ENCODE peak calls at places on chromosomes 1 and 21, in five cellular contexts. D is SK-N-SH; F is NCI-H345; U is Right ventricle myocardium superior; Q is CD8-positive, alpha-beta memory T cell. K is an unnamed sample.

GRCh38 chr21:15495965-15496364 is 233.8 kb upstream of the USP25 start:
- DNase-seq in Q (no peak), F (no peak), D (no peak), U (no peak), K (no peak)

GRCh38 chr1:58823481-58824010 is 39.7 kb upstream of the JUN start:
- DNase-seq in U (no peak), D (no peak), Q (no peak), F (no peak), K (no peak)

GRCh38 chr21:37878946-37879660 is 37.2 kb downstream of the KCNJ6 start:
- DNase-seq in U (no peak), F (no peak), D (no peak), Q (no peak), K (no peak)

GRCh38 chr1:100323428-100324106 is 28.7 kb upstream of the CDC14A start:
- DNase-seq in U (no peak), Q (no peak), F (no peak), D (no peak), K (no peak)

GRCh38 chr1:207797229-207797973 is 45.5 kb downstream of the CD46 start:
- DNase-seq in D (peak), F (peak), Q (peak), U (peak), K (peak)

GRCh38 chr21:27580276-27580675 is 613.4 kb upstream of the ADAMTS5 start:
- DNase-seq in F (no peak), U (no peak), Q (no peak), D (no peak), K (no peak)

GRCh38 chr1:247212012-247212411 is 40.2 kb upstream of the ZNF124 start:
- DNase-seq in D (no peak), F (no peak), U (no peak), Q (no peak), K (no peak)

GRCh38 chr1:116873680-116874271 is 35.9 kb upstream of the PTGFRN start:
- DNase-seq in Q (no peak), F (no peak), D (no peak), U (no peak), K (no peak)

GRCh38 chr1:220680085-220680687 is 10.0 kb upstream of the C1orf115 start:
- DNase-seq in U (no peak), Q (no peak), F (peak), D (peak), K (no peak)

GRCh38 chr1:23126200-23126599 is 42.5 kb downstream of the LUZP1 start:
- DNase-seq in F (no peak), D (no peak), Q (no peak), U (no peak), K (no peak)

GRCh38 chr1:2388004-2388913 is 3.1 kb downstream of the MORN1 start:
- DNase-seq in D (no peak), F (no peak), U (peak), Q (no peak), K (no peak)

GRCh38 chr1:177847843-177848242 is 122.0 kb downstream of the SEC16B start:
- DNase-seq in U (no peak), Q (no peak), D (no peak), F (no peak), K (no peak)

GRCh38 chr1:208204779-208205178 is 39.4 kb downstream of the PLXNA2 start:
- DNase-seq in U (no peak), F (no peak), Q (no peak), D (no peak), K (no peak)

GRCh38 chr1:94463765-94464330 is 45.7 kb downstream of the ABCD3 start:
- DNase-seq in D (peak), U (no peak), Q (no peak), F (no peak), K (no peak)

GRCh38 chr1:204697893-204698292 is 12.4 kb upstream of the LRRN2 start:
- DNase-seq in U (no peak), Q (no peak), D (no peak), F (no peak), K (no peak)

GRCh38 chr1:63534406-63534805 is 11.1 kb downstream of the EFCAB7 start:
- DNase-seq in U (no peak), Q (no peak), F (no peak), D (no peak), K (no peak)

GRCh38 chr21:33904041-33904440 is 11.6 kb downstream of the ATP5PO start:
- DNase-seq in F (no peak), U (no peak), Q (no peak), D (no peak), K (no peak)

GRCh38 chr1:59026472-59026948 is 242.7 kb upstream of the JUN start:
- DNase-seq in D (no peak), U (no peak), F (no peak), Q (no peak), K (no peak)

GRCh38 chr1:56000424-56000823 is 578.9 kb downstream of the PLPP3 start:
- DNase-seq in F (no peak), D (no peak), Q (no peak), U (no peak), K (no peak)

GRCh38 chr1:19831441-19831840 is 16.4 kb upstream of the RNF186 start:
- DNase-seq in F (no peak), Q (no peak), U (no peak), D (no peak), K (no peak)

GRCh38 chr1:5667513-5668325 is 324.5 kb downstream of the NPHP4 start:
- DNase-seq in U (peak), Q (no peak), D (peak), F (peak), K (no peak)

GRCh38 chr1:116871772-116872146 is 38.0 kb upstream of the PTGFRN start:
- DNase-seq in Q (no peak), U (no peak), D (no peak), F (no peak), K (no peak)

GRCh38 chr1:183218039-183218618 is 32.1 kb downstream of the LAMC2 start:
- DNase-seq in U (peak), Q (no peak), F (peak), D (no peak), K (no peak)

GRCh38 chr1:19079983-19080472 is 123.6 kb upstream of the IFFO2 start:
- DNase-seq in D (no peak), U (no peak), F (no peak), Q (no peak), K (no peak)

GRCh38 chr1:225845633-225846259 is 35.8 kb downstream of the EPHX1 start:
- DNase-seq in Q (no peak), U (peak), D (peak), F (peak), K (peak)

GRCh38 chr1:3405491-3405890 is 49.0 kb upstream of the ARHGEF16 start:
- DNase-seq in D (no peak), U (no peak), Q (no peak), F (no peak), K (no peak)

GRCh38 chr1:154943649-154944421 is 7.3 kb upstream of the PMVK start:
- DNase-seq in D (peak), Q (no peak), U (no peak), F (peak), K (no peak)

GRCh38 chr1:228393268-228393699 is 13.4 kb downstream of the TRIM11 start:
- DNase-seq in U (peak), F (no peak), D (no peak), Q (no peak), K (no peak)

GRCh38 chr1:23810818-23811420 is 10.4 kb upstream of the GALE start:
- DNase-seq in U (no peak), D (peak), F (no peak), Q (no peak), K (no peak)

K was measured in progenitor cell of endocrine pancreas.